ENCODE peak calls at places on chromosomes 3 and 15, in eight cellular contexts. S, M, W, E, Y, O, C and G are unnamed samples.

GRCh38 chr3:126886217-126886616 is 96.7 kb upstream of the PLXNA1 start:
- DNase-seq in M (no peak), Y (no peak), E (no peak), S (no peak), O (no peak), W (no peak), C (no peak), G (no peak)

GRCh38 chr3:105824129-105824528 is 44.7 kb downstream of the CBLB start:
- DNase-seq in M (no peak), E (no peak), O (no peak), C (no peak), S (no peak), W (no peak), Y (no peak), G (no peak)

GRCh38 chr3:108602935-108603294 is 13.4 kb downstream of the DZIP3 start:
- DNase-seq in E (no peak), M (no peak), W (no peak), Y (no peak), S (no peak), C (no peak), O (no peak), G (no peak)

GRCh38 chr3:67414740-67415139 is 239.7 kb downstream of the SUCLG2 start:
- DNase-seq in C (no peak), M (no peak), Y (no peak), S (no peak), E (peak), W (no peak), O (no peak), G (no peak)

GRCh38 chr3:159865042-159865579 is 123.5 kb upstream of the IL12A start:
- DNase-seq in W (peak), O (no peak), C (no peak), S (no peak), Y (no peak), E (peak), M (no peak), G (no peak)

GRCh38 chr3:113064183-113064582 is 73.4 kb downstream of the GTPBP8 start:
- DNase-seq in O (no peak), E (no peak), C (no peak), S (no peak), Y (no peak), W (no peak), M (no peak), G (no peak)

GRCh38 chr3:127671523-127672428 is 976 bp upstream of the ABTB1 start:
- DNase-seq in S (no peak), M (no peak), W (peak), Y (peak), O (peak), C (peak), E (no peak), G (peak)

GRCh38 chr15:65935391-65935790 is 66.1 kb downstream of the RAB11A start:
- DNase-seq in E (no peak), O (no peak), S (no peak), W (no peak), M (no peak), C (no peak), Y (no peak), G (no peak)

GRCh38 chr15:51917493-51917892 is 54.1 kb downstream of the LEO1 start:
- DNase-seq in O (no peak), E (peak), C (no peak), S (no peak), M (peak), Y (no peak), W (no peak), G (peak)

GRCh38 chr3:39038165-39038564 is 13.6 kb downstream of the SCN11A start:
- DNase-seq in Y (no peak), E (peak), W (no peak), O (no peak), M (no peak), C (no peak), S (no peak), G (no peak)

GRCh38 chr3:52091566-52092290 is 35.4 kb upstream of the DUSP7 start:
- DNase-seq in E (peak), M (no peak), C (no peak), Y (no peak), S (no peak), O (peak), W (peak), G (no peak)

GRCh38 chr3:101779808-101780366 is 876 bp downstream of the NXPE3 start:
- DNase-seq in M (no peak), C (no peak), S (no peak), E (peak), Y (no peak), O (no peak), W (no peak), G (no peak)

GRCh38 chr3:29972594-29972993 is 633.8 kb upstream of the TGFBR2 start:
- DNase-seq in M (no peak), W (peak), S (no peak), E (peak), O (no peak), Y (no peak), C (no peak), G (no peak)

GRCh38 chr3:45992820-45993219 is 2.8 kb downstream of the FYCO1 start:
- DNase-seq in O (no peak), M (no peak), W (peak), C (no peak), S (no peak), Y (no peak), E (no peak), G (peak)

GRCh38 chr3:151213151-151213550 is 10.1 kb upstream of the GPR171 start:
- DNase-seq in C (no peak), O (no peak), M (no peak), Y (no peak), W (no peak), S (no peak), E (no peak), G (no peak)

GRCh38 chr3:184380627-184381260 is 890 bp downstream of the CHRD start:
- DNase-seq in O (no peak), S (no peak), E (no peak), C (no peak), M (no peak), Y (no peak), W (no peak), G (no peak)

GRCh38 chr3:100737334-100737733 is 28.0 kb downstream of the TFG start:
- DNase-seq in C (no peak), S (no peak), M (peak), O (no peak), Y (no peak), W (no peak), E (peak), G (no peak)